ENCODE peak calls at places on chromosomes 4 and X, in five cellular contexts. M is NCI-H82, I is G401, V is LHCN-M2, B is substantia nigra. P is an unnamed sample.

GRCh38 chr4:5932021-5932553 is 39.2 kb upstream of the CRMP1 start:
- DNase-seq in M (no peak), B (no peak), V (no peak), I (no peak), P (no peak)

GRCh38 chrX:123340691-123341090 is 156.6 kb downstream of the GRIA3 start:
- DNase-seq in V (peak; percentile 31), B (no peak), M (no peak), I (no peak), P (no peak)

GRCh38 chr4:32268949-32269348 is 1548.8 kb downstream of the PCDH7 start:
- DNase-seq in I (no peak), M (no peak), B (no peak), V (peak; percentile 0), P (no peak)

GRCh38 chrX:154135458-154136229 is 8.4 kb upstream of the OPN1LW start:
- DNase-seq in M (no peak), B (no peak), V (no peak), I (no peak), P (no peak)

GRCh38 chrX:120564925-120565324 is 4.2 kb upstream of the CUL4B start:
- DNase-seq in I (no peak), V (no peak), M (no peak), B (no peak), P (no peak)

GRCh38 chr4:181479145-181479544 is 764.1 kb upstream of the TENM3 start:
- DNase-seq in B (no peak), I (no peak), V (no peak), M (no peak), P (no peak)

GRCh38 chr4:99998062-99998880 is 48.2 kb upstream of the H2AZ1 start:
- DNase-seq in B (no peak), I (peak; percentile 60), V (peak; percentile 53), M (peak; percentile 16), P (no peak)

GRCh38 chr4:109701566-109702399 is 1.5 kb downstream of the CASP6 start:
- DNase-seq in I (no peak), M (peak; percentile 34), B (no peak), V (no peak), P (no peak)

GRCh38 chr4:66565796-66566195 is 895.5 kb upstream of the EPHA5 start:
- DNase-seq in V (peak; percentile 70), B (no peak), I (no peak), M (no peak), P (no peak)

GRCh38 chrX:153546386-153546785 is 28.9 kb downstream of the ATP2B3 start:
- DNase-seq in M (no peak), V (no peak), B (no peak), I (peak; percentile 56), P (no peak)

GRCh38 chrX:9355739-9356138 is 109.1 kb upstream of the TBL1X start:
- DNase-seq in M (no peak), V (no peak), B (no peak), I (no peak), P (no peak)

GRCh38 chrX:66002832-66003680 is 36.8 kb downstream of the VSIG4 start:
- DNase-seq in M (no peak), I (no peak), B (no peak), V (no peak), P (no peak)

GRCh38 chr4:122602277-122603142 is 18.4 kb downstream of the IL21 start:
- DNase-seq in V (peak; percentile 73), B (no peak), M (peak; percentile 7), I (peak; percentile 13), P (no peak)